ENCODE peak calls at places on chromosomes 1 and 21, in five cellular contexts. Q is B cell, K is A549, U is omental fat pad, I is hepatocyte. T is an unnamed sample.

GRCh38 chr1:99544328-99544727 is 101.6 kb upstream of the PALMD start:
- DNase-seq in Q (no peak), K (no peak), U (no peak), I (peak; percentile 46), T (no peak)

GRCh38 chr1:212782422-212783154 is 9.0 kb downstream of the NSL1 start:
- DNase-seq in Q (peak; percentile 32), K (peak; percentile 48), U (no peak), I (peak; percentile 20), T (no peak)

GRCh38 chr1:230568008-230568407 is 74.3 kb upstream of the COG2 start:
- DNase-seq in Q (no peak), K (peak; percentile 29), U (no peak), I (peak; percentile 23), T (no peak)

GRCh38 chr1:112509660-112510178 is 954 bp downstream of the WNT2B start:
- DNase-seq in Q (no peak), K (no peak), U (no peak), I (no peak), T (no peak)

GRCh38 chr1:175307160-175307559 is 114.6 kb upstream of the KIAA0040 start:
- DNase-seq in Q (peak; percentile 36), K (no peak), U (no peak), I (no peak), T (no peak)

GRCh38 chr1:43763497-43763973 is 56.2 kb downstream of the ST3GAL3 start:
- DNase-seq in Q (peak; percentile 57), K (peak; percentile 79), U (peak; percentile 33), I (peak; percentile 87), T (no peak)

GRCh38 chr1:30743584-30744059 is 14.0 kb downstream of the LAPTM5 start:
- DNase-seq in Q (peak; percentile 79), K (no peak), U (no peak), I (no peak), T (no peak)

GRCh38 chr1:154192476-154192875 is 576 bp upstream of the TPM3 start:
- DNase-seq in Q (no peak), K (no peak), U (no peak), I (no peak), T (no peak)

GRCh38 chr21:21196848-21197247 is 198.6 kb downstream of the NCAM2 start:
- DNase-seq in Q (no peak), K (no peak), U (no peak), I (no peak), T (no peak)

GRCh38 chr1:47508900-47509488 is 71.2 kb downstream of the FOXD2 start:
- DNase-seq in Q (no peak), K (no peak), U (no peak), I (peak; percentile 41), T (peak; percentile 58)

GRCh38 chr1:174142836-174143235 is 16.5 kb upstream of the RABGAP1L start:
- DNase-seq in Q (no peak), K (no peak), U (no peak), I (no peak), T (no peak)

GRCh38 chr1:174815036-174815435 is 184.7 kb upstream of the CACYBP start:
- DNase-seq in Q (no peak), K (peak; percentile 37), U (no peak), I (no peak), T (no peak)

GRCh38 chr1:11822091-11822490 is 16.1 kb downstream of the CLCN6 start:
- DNase-seq in Q (no peak), K (no peak), U (no peak), I (no peak), T (no peak)

GRCh38 chr1:145885738-145886287 is at the start of gene ANKRD35:
- DNase-seq in Q (peak; percentile 90), K (peak; percentile 58), U (peak; percentile 49), I (peak; percentile 90), T (peak; percentile 79)

GRCh38 chr21:46081022-46081861 is 16.7 kb upstream of the COL6A2 start:
- DNase-seq in Q (no peak), K (no peak), U (no peak), I (peak; percentile 6), T (no peak)

GRCh38 chr1:33274446-33274845 is 18.2 kb downstream of the ZNF362 start:
- DNase-seq in Q (no peak), K (no peak), U (no peak), I (no peak), T (no peak)

GRCh38 chr1:246476771-246477170 is 30.3 kb downstream of the SMYD3 start:
- DNase-seq in Q (no peak), K (no peak), U (no peak), I (no peak), T (no peak)

GRCh38 chr1:111205724-111206070 is 5.3 kb upstream of the DENND2D start:
- DNase-seq in Q (no peak), K (no peak), U (no peak), I (no peak), T (no peak)

GRCh38 chr21:19535356-19535755 is 1131.8 kb upstream of the TMPRSS15 start:
- DNase-seq in Q (no peak), K (no peak), U (no peak), I (no peak), T (no peak)

GRCh38 chr1:235455806-235456205 is 48.4 kb downstream of the B3GALNT2 start:
- DNase-seq in Q (no peak), K (no peak), U (no peak), I (no peak), T (no peak)

GRCh38 chr1:20178634-20179368 is 7.1 kb upstream of the UBXN10 start:
- DNase-seq in Q (no peak), K (no peak), U (no peak), I (no peak), T (no peak)

GRCh38 chr1:98981917-98982513 is 22.6 kb downstream of the PLPPR5 start:
- DNase-seq in Q (no peak), K (no peak), U (no peak), I (no peak), T (no peak)

GRCh38 chr1:30005972-30006619 is 717.3 kb downstream of the MATN1 start:
- DNase-seq in Q (no peak), K (no peak), U (no peak), I (no peak), T (no peak)

GRCh38 chr1:46539968-46540367 is 11.5 kb downstream of the KNCN start:
- DNase-seq in Q (no peak), K (peak; percentile 27), U (no peak), I (no peak), T (no peak)

GRCh38 chr1:234368320-234369032 is 4.8 kb upstream of the COA6 start:
- DNase-seq in Q (no peak), K (no peak), U (no peak), I (no peak), T (no peak)

GRCh38 chr1:32939655-32940371 is 24.8 kb downstream of the RNF19B start:
- DNase-seq in Q (no peak), K (no peak), U (peak; percentile 48), I (peak; percentile 48), T (no peak)

GRCh38 chr1:27406354-27406665 is 13.9 kb downstream of the GPR3 start:
- DNase-seq in Q (no peak), K (no peak), U (no peak), I (no peak), T (no peak)

GRCh38 chr1:39236971-39237370 is 32.5 kb downstream of the MACF1 start:
- DNase-seq in Q (no peak), K (no peak), U (no peak), I (no peak), T (no peak)

GRCh38 chr1:225875044-225875822 is 6.9 kb downstream of the TMEM63A start:
- DNase-seq in Q (no peak), K (no peak), U (no peak), I (peak; percentile 83), T (no peak)

GRCh38 chr21:32698971-32699693 is 28.7 kb downstream of the SYNJ1 start:
- DNase-seq in Q (no peak), K (no peak), U (no peak), I (peak; percentile 16), T (no peak)

GRCh38 chr1:62905309-62905708 is 121.4 kb downstream of the ATG4C start:
- DNase-seq in Q (no peak), K (no peak), U (no peak), I (no peak), T (no peak)

GRCh38 chr1:27099904-27100796 is 54.8 kb downstream of the SLC9A1 start:
- DNase-seq in Q (no peak), K (no peak), U (no peak), I (peak; percentile 66), T (no peak)

GRCh38 chr1:53642215-53642555 is 96.8 kb downstream of the GLIS1 start:
- DNase-seq in Q (no peak), K (no peak), U (peak; percentile 5), I (no peak), T (peak; percentile 3)

GRCh38 chr1:28021064-28021463 is 61.3 kb downstream of the XKR8 start:
- DNase-seq in Q (no peak), K (no peak), U (no peak), I (no peak), T (no peak)

DNA sequence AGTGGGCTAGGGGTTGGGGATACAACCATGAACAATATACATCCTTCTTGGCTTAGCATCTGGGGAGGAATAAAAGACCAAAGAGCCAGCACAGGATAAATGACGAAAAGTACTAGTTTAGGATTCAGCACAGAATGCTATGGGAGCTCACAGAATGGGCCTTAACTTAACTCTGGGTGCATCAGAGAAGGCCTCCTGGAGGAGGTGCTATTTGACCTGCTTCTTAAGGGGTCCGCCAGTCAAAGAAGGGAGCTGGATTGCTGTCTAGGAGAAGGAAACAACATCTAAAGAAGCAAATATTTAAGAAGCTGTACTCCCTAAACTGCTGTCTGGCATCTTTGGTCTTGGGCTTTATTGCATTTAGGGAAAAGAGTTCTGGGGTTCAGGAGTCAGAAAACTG is 175.8 kb upstream of the PLXNA2 start:
- DNase-seq in Q (no peak), K (no peak), U (no peak), I (no peak), T (no peak)
- TF ChIP-seq CTCF in Q (no peak), K (no peak), U (no peak), I (no peak), T (no peak)

GRCh38 chr1:150161747-150162581 is 12.2 kb downstream of the PLEKHO1 start:
- DNase-seq in Q (peak; percentile 40), K (peak; percentile 29), U (no peak), I (peak; percentile 43), T (no peak)
- TF ChIP-seq CTCF in Q (peak; percentile 22), K (no peak), U (no peak), I (no peak), T (no peak)

GRCh38 chr1:87167855-87168630 is 160.6 kb upstream of the LMO4 start:
- DNase-seq in Q (no peak), K (no peak), U (no peak), I (no peak), T (no peak)
- TF ChIP-seq CTCF in Q (no peak), K (no peak), U (no peak), I (no peak), T (no peak)

DNA sequence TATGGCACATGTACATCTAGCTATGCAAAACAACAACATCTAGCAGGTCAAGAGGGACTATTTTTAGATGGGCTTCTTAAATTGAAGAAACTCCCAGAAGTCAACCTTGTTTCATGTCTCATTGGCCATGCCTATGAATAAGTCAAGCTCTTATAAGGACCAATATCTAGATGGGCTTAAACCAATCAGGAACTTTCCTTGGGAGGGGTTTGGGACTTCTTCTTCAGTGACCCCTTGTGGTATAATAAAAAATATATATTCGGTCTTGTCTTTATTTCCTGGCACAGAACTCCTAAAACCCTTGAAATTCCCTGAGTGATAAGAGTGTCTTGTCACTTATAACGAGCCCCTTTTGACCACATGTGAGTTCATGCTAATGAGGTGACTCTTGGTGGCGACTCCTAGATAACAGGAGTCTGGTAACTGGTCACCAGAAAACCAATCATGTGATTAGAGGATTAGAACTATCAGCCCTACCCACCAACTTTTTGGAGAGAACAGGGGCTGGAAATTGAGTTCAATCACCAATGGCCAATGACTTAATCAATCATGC is 218.3 kb downstream of the HHIPL2 start:
- DNase-seq in Q (no peak), K (peak; percentile 3), U (no peak), I (no peak), T (no peak)
- TF ChIP-seq CTCF in Q (no peak), K (no peak), U (no peak), I (no peak), T (no peak)

T was measured in mesothelial cell of epicardium.